ENCODE peak calls at places on chromosomes 16 and 17, in ten cellular contexts. C is lung; R is mesenchymal stem cell; M is spleen; X is heart left ventricle; Y is CD8-positive, alpha-beta T cell; U is ovary; B is effector memory CD4-positive, alpha-beta T cell; J is astrocyte; F is right atrium auricular region. V is an unnamed sample. For H3K27me3 and H3K9me3, the result is how much of the 10 kb centered on the place peaks cover.

GRCh38 chr17:37710344-37710886 is 34.4 kb downstream of the HNF1B start:
- DNase-seq in Y (no peak), F (peak), B (no peak), U (no peak), M (no peak), J (peak), R (peak), X (no peak), C (peak), V (no peak)

GRCh38 chr17:81398855-81399451 is 3.7 kb downstream of the BAHCC1 start:
- DNase-seq in F (no peak), U (no peak), B (no peak), Y (no peak), J (no peak), R (peak), M (no peak), X (no peak), C (no peak), V (no peak)

GRCh38 chr16:9797306-9797705 is 384.9 kb downstream of the GRIN2A start:
- DNase-seq in Y (no peak), R (no peak), X (peak), C (no peak), U (no peak), J (peak), F (peak), B (no peak), M (no peak), V (peak)

GRCh38 chr17:1197379-1197778 is 17.6 kb upstream of the ABR start:
- DNase-seq in Y (no peak), U (no peak), M (no peak), B (no peak), J (no peak), X (no peak), R (peak), F (no peak), C (peak), V (peak)

GRCh38 chr16:12589676-12590075 is 214.0 kb downstream of the CPPED1 start:
- DNase-seq in X (no peak), Y (no peak), C (no peak), U (no peak), R (no peak), J (no peak), B (no peak), F (no peak), M (no peak), V (no peak)

GRCh38 chr16:79417465-79418093 is 183.0 kb downstream of the MAF start:
- DNase-seq in M (no peak), Y (no peak), B (no peak), R (no peak), F (no peak), J (no peak), U (peak), C (no peak), X (no peak), V (no peak)

GRCh38 chr17:64732336-64733006 is 70.4 kb upstream of the SMURF2 start:
- DNase-seq in X (peak), Y (no peak), M (no peak), U (peak), B (no peak), C (no peak), F (no peak), J (peak), R (peak), V (peak)

GRCh38 chr16:69851491-69852240 is 89.5 kb downstream of the WWP2 start:
- DNase-seq in F (no peak), B (no peak), C (no peak), M (no peak), J (peak), R (no peak), X (no peak), Y (no peak), U (no peak), V (no peak)

GRCh38 chr16:19885456-19886060 is 910 bp upstream of the GPRC5B start:
- DNase-seq in C (no peak), F (no peak), X (no peak), Y (no peak), U (peak), R (no peak), J (no peak), B (no peak), M (peak), V (no peak)

GRCh38 chr17:31308372-31308905 is 5.4 kb downstream of the EVI2B start:
- DNase-seq in Y (no peak), B (no peak), F (no peak), J (no peak), C (no peak), M (no peak), U (no peak), R (no peak), X (no peak), V (no peak)
- H3K4me3 ChIP-seq in Y (peak), B (peak), F (no peak), J (no peak), C (no peak), M (peak), U (no peak), R (no peak), X (no peak), V (no peak)

GRCh38 chr16:49284962-49285361 is 3.3 kb upstream of the CBLN1 start:
- DNase-seq in Y (no peak), F (no peak), J (no peak), R (no peak), X (no peak), C (no peak), U (no peak), B (no peak), M (no peak), V (no peak)
- H3K27me3 ChIP-seq in Y (under half), F (under half), J (under half), R (under half), X (under half), C (under half), U (under half), B (under half), M (half or more), V (under half)

GRCh38 chr16:31916056-31916488 is 42.5 kb downstream of the ZNF267 start:
- DNase-seq in F (no peak), R (no peak), J (no peak), Y (no peak), M (no peak), C (no peak), B (no peak), U (no peak), X (no peak), V (no peak)
- H3K9me3 ChIP-seq in F (half or more), R (half or more), J (half or more), Y (half or more), M (half or more), C (under half), B (half or more), U (under half), X (half or more), V (half or more)

GRCh38 chr16:88264641-88265285 is 118.0 kb upstream of the ZNF469 start:
- DNase-seq in Y (no peak), M (peak), C (peak), X (peak), R (peak), J (peak), U (peak), B (peak), F (peak), V (peak)
- H3K4me3 ChIP-seq in Y (no peak), M (no peak), C (no peak), X (peak), R (peak), J (no peak), U (no peak), B (no peak), F (no peak), V (peak)

GRCh38 chr17:6561446-6561845 is 5.1 kb upstream of the PITPNM3 start:
- DNase-seq in X (no peak), C (no peak), M (no peak), J (no peak), U (no peak), F (no peak), Y (no peak), R (no peak), B (no peak), V (no peak)
- H3K27me3 ChIP-seq in X (under half), C (under half), M (under half), J (under half), U (under half), F (under half), Y (under half), R (under half), B (under half), V (under half)

GRCh38 chr16:47037746-47038458 is 64.4 kb upstream of the DNAJA2 start:
- DNase-seq in B (peak), M (peak), Y (peak), J (peak), F (peak), U (peak), R (peak), X (peak), C (peak), V (peak)

GRCh38 chr16:47034455-47034854 is 61.0 kb upstream of the DNAJA2 start:
- DNase-seq in F (no peak), J (no peak), R (no peak), U (no peak), B (no peak), Y (no peak), X (no peak), C (no peak), M (peak), V (no peak)

GRCh38 chr16:47036201-47036600 is 62.7 kb upstream of the DNAJA2 start:
- DNase-seq in R (no peak), B (no peak), Y (no peak), X (no peak), U (no peak), F (no peak), M (peak), C (no peak), J (no peak), V (no peak)

GRCh38 chr16:47035436-47035835 is 62.0 kb upstream of the DNAJA2 start:
- DNase-seq in C (no peak), J (no peak), X (no peak), Y (no peak), U (no peak), B (no peak), F (no peak), M (peak), R (no peak), V (no peak)

DNA sequence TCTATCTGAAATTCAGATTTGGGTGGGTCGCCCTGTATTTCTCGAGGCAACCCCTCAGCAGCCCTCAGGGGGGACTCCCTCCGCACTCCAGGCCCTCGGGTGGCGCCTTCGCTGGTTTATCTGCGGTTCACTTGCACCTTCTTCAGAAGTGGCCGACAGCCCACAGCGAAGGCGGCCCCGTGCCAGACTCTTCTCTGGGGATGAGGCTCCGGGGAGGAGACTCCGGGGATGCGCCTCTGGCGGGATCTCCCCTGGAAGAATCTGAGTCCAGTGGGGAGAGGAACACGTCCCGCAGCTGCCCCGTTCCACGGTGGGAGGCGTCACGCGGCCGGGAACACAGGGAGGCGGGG is 63.9 kb upstream of the DNAJA2 start:
- DNase-seq in J (no peak), C (no peak), B (no peak), M (no peak), F (no peak), Y (no peak), X (no peak), U (peak), R (no peak), V (no peak)
- H3K9me3 ChIP-seq in J (under half), C (under half), B (under half), M (under half), F (under half), Y (under half), X (under half), U (under half), R (under half), V (under half)

GRCh38 chr17:39114744-39115534 is 36.5 kb downstream of the PLXDC1 start:
- DNase-seq in J (peak), R (peak), Y (no peak), F (no peak), U (no peak), X (no peak), M (no peak), B (no peak), C (no peak), V (peak)
- H3K4me3 ChIP-seq in J (no peak), R (peak), Y (no peak), F (no peak), U (no peak), X (no peak), M (no peak), B (no peak), C (no peak), V (peak)

GRCh38 chr16:1069154-1069553 is 3.4 kb upstream of the SSTR5 start:
- DNase-seq in Y (no peak), F (no peak), M (no peak), C (no peak), U (no peak), R (no peak), X (no peak), J (no peak), B (no peak), V (no peak)
- H3K27me3 ChIP-seq in Y (under half), F (under half), M (half or more), C (under half), U (under half), R (half or more), X (half or more), J (under half), B (under half), V (half or more)

GRCh38 chr17:16552637-16553045 is 16.4 kb downstream of the ZNF287 start:
- DNase-seq in J (no peak), M (no peak), F (no peak), U (no peak), R (no peak), Y (no peak), X (no peak), B (no peak), C (no peak), V (no peak)
- H3K9me3 ChIP-seq in J (half or more), M (half or more), F (half or more), U (under half), R (half or more), Y (half or more), X (under half), B (half or more), C (under half), V (half or more)